ENCODE peak calls at places on chromosomes 1 and 21, in seven cellular contexts. M is CD8-positive, alpha-beta T cell; O is keratinocyte; V is right atrium auricular region; Y is tibial nerve; B is Peyer's patch; Q is IMR-90. T is an unnamed sample.
A peak's percentile ranks its signal among the peaks of the same experiment; 100 is the strongest.

GRCh38 chr1:29849038-29849750 is 612.9 kb downstream of the PTPRU start:
- DNase-seq in M (peak; percentile 54), O (peak; percentile 9), V (no peak), Y (no peak), B (peak; percentile 55), Q (peak; percentile 17), T (peak; percentile 36)

GRCh38 chr1:109611308-109611950 is 8.0 kb downstream of the GNAT2 start:
- DNase-seq in M (no peak), O (no peak), V (no peak), Y (no peak), B (no peak), Q (no peak), T (no peak)

GRCh38 chr1:169483500-169483966 is 2.2 kb downstream of the SLC19A2 start:
- DNase-seq in M (no peak), O (no peak), V (peak; percentile 73), Y (no peak), B (peak; percentile 52), Q (peak; percentile 79), T (peak; percentile 43)

GRCh38 chr1:27138368-27138767 is 16.6 kb downstream of the SLC9A1 start:
- DNase-seq in M (no peak), O (no peak), V (no peak), Y (no peak), B (no peak), Q (no peak), T (no peak)

GRCh38 chr1:46642091-46642680 is 25.6 kb upstream of the MOB3C start:
- DNase-seq in M (no peak), O (no peak), V (no peak), Y (no peak), B (no peak), Q (no peak), T (no peak)

GRCh38 chr1:8540266-8540926 is 222.5 kb downstream of the SLC45A1 start:
- DNase-seq in M (no peak), O (no peak), V (no peak), Y (no peak), B (no peak), Q (peak; percentile 87), T (peak; percentile 52)

GRCh38 chr1:12168451-12169160 is 1.8 kb downstream of the TNFRSF1B start:
- DNase-seq in M (no peak), O (no peak), V (no peak), Y (no peak), B (no peak), Q (no peak), T (no peak)

GRCh38 chr1:232628335-232629214 is 1.4 kb downstream of the SIPA1L2 start:
- DNase-seq in M (no peak), O (no peak), V (no peak), Y (no peak), B (no peak), Q (peak; percentile 52), T (peak; percentile 37)

GRCh38 chr1:201552941-201553341 is 14.0 kb downstream of the NAV1 start:
- DNase-seq in M (no peak), O (no peak), V (no peak), Y (no peak), B (peak; percentile 39), Q (peak; percentile 76), T (no peak)

GRCh38 chr1:97050501-97050900 is 328.9 kb downstream of the PTBP2 start:
- DNase-seq in M (no peak), O (no peak), V (no peak), Y (no peak), B (no peak), Q (peak; percentile 59), T (peak; percentile 76)

GRCh38 chr21:37904879-37905278 is 11.4 kb downstream of the KCNJ6 start:
- DNase-seq in M (no peak), O (no peak), V (no peak), Y (no peak), B (no peak), Q (no peak), T (no peak)

GRCh38 chr1:235495030-235495429 is 9.2 kb downstream of the B3GALNT2 start:
- DNase-seq in M (no peak), O (no peak), V (no peak), Y (no peak), B (no peak), Q (no peak), T (no peak)

GRCh38 chr1:150093805-150094204 is 26.2 kb downstream of the VPS45 start:
- DNase-seq in M (no peak), O (no peak), V (no peak), Y (no peak), B (no peak), Q (no peak), T (no peak)

GRCh38 chr1:206050655-206051235 is 2.2 kb upstream of the RHEX start:
- DNase-seq in M (no peak), O (peak; percentile 30), V (no peak), Y (no peak), B (peak; percentile 89), Q (peak; percentile 2), T (no peak)

GRCh38 chr1:41913025-41913424 is 5.7 kb downstream of the HIVEP3 start:
- DNase-seq in M (no peak), O (no peak), V (no peak), Y (no peak), B (no peak), Q (no peak), T (no peak)

GRCh38 chr1:234309598-234310459 is 63.4 kb upstream of the COA6 start:
- DNase-seq in M (peak; percentile 74), O (peak; percentile 21), V (no peak), Y (no peak), B (peak; percentile 84), Q (peak; percentile 46), T (peak; percentile 63)

GRCh38 chr21:32253215-32253641 is 25.6 kb downstream of the MIS18A start:
- DNase-seq in M (no peak), O (no peak), V (peak; percentile 60), Y (no peak), B (no peak), Q (peak; percentile 65), T (peak; percentile 34)

GRCh38 chr21:22791986-22792560 is 1793.9 kb downstream of the NCAM2 start:
- DNase-seq in M (no peak), O (no peak), V (no peak), Y (no peak), B (no peak), Q (peak; percentile 38), T (peak; percentile 62)

GRCh38 chr1:86515597-86515996 is 31.3 kb upstream of the CLCA4 start:
- DNase-seq in M (no peak), O (no peak), V (no peak), Y (no peak), B (peak; percentile 64), Q (no peak), T (peak; percentile 33)

DNA sequence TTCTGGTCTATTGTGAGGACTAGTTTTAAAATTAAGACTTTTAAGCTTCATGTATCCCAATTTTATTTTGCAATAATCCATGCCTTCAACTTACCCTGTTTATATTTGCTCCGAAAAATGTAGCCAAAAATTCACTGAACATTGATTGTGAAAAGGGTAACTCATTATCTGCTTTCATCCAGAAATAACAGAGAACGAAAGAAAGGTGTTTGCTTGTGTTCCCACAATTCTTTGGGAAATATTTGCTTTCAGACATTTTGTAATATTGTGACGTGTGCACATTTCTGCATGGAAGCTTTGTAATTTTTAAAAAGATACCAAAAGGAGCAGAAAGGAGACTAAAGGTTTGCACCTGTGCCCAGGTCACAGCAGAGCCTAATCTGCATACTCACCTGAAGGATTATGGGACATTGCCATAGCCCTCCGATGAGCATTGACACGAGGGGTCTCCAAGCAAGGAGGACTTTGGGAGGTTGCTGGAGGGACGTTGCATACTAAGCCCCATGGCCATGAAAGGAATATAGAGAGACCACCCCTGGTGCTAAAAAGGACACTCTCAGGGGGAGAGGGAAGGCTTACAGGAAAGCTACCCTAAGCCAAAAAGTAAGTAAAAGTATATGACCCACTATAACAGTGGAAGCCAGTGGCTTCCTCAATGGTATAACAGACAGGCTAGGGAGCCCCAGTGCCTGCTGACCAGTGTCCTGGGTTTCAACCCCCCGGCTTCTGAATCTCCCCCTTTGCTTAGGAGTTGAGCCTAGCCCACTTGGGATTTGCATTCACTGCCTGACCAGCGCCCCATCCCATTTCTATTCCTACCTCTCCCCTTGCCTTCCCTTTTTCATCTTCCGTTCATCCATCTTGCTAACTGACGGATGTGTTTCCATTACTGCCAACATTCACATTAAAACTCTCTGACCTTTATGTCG is 148.6 kb upstream of the ZC3H12A start:
- DNase-seq in M (no peak), O (no peak), V (no peak), Y (no peak), B (no peak), Q (no peak), T (no peak)
- H3K4me1 ChIP-seq in M (no peaks in the 10 kb centered on the region), O (no peaks in the 10 kb centered on the region), V (no peaks in the 10 kb centered on the region), Y (peaks cover 13% of the 10 kb centered on the region), B (no peaks in the 10 kb centered on the region), Q (no peaks in the 10 kb centered on the region), T (no peaks in the 10 kb centered on the region)

DNA sequence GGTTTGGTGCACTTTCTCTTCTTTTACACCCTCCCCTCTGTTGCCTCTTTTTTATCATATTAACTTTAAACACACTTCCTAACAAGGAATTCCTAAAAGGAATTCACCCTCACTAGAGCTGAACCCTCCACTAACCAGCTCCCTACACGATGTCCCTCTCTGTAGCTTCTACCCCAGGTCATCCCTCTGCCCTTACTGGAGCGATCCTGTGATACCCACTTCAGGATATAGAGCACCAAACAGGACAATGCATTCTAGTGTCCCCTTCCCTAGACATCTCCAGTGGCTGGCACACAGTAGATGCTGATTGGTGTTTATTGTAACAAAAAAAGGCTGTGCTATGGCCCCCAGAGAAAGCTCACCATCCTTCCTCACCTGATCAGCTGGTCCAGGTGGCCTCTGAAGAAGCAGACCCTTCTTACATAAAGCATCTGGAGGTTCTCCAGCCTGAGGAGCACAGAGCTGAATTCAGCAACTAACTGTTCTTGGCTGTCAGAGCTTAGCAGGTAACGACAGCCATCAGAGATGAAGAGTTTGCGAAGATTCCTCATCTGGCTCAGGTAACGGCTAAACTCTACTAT is 1.4 kb downstream of the PRAMEF18 start:
- DNase-seq in M (peak; percentile 44), O (no peak), V (peak; percentile 30), Y (no peak), B (no peak), Q (no peak), T (no peak)
- H3K4me3 ChIP-seq in M (no peak overlapping the region), O (no peak overlapping the region), V (no peak overlapping the region), Y (no peak overlapping the region), B (no peak overlapping the region), Q (no peak overlapping the region), T (no peak overlapping the region)

GRCh38 chr1:64378826-64379225 is 91.1 kb upstream of the CACHD1 start:
- DNase-seq in M (no peak), O (no peak), V (no peak), Y (no peak), B (no peak), Q (no peak), T (no peak)
- TF ChIP-seq CTCF in M (no peak), O (no peak), V (peak; percentile 38), Y (no peak), B (no peak), Q (peak; percentile 3), T (no peak)

GRCh38 chr1:54331091-54331772 is 75.0 kb downstream of the SSBP3 start:
- DNase-seq in M (no peak), O (no peak), V (no peak), Y (no peak), B (no peak), Q (peak; percentile 71), T (no peak)

GRCh38 chr1:54335396-54336056 is 70.7 kb downstream of the SSBP3 start:
- DNase-seq in M (no peak), O (peak; percentile 73), V (peak; percentile 88), Y (peak; percentile 54), B (peak; percentile 64), Q (peak; percentile 95), T (no peak)

GRCh38 chr1:54331843-54332688 is 74.1 kb downstream of the SSBP3 start:
- DNase-seq in M (no peak), O (no peak), V (no peak), Y (no peak), B (no peak), Q (no peak), T (no peak)

GRCh38 chr1:54334996-54335395 is 71.2 kb downstream of the SSBP3 start:
- DNase-seq in M (no peak), O (no peak), V (no peak), Y (no peak), B (no peak), Q (peak; percentile 85), T (no peak)

GRCh38 chr1:54332781-54333585 is 73.2 kb downstream of the SSBP3 start:
- DNase-seq in M (no peak), O (no peak), V (no peak), Y (no peak), B (no peak), Q (no peak), T (no peak)
- H3K4me1 ChIP-seq in M (peaks cover 32% of the 10 kb centered on the region), O (peaks cover 37% of the 10 kb centered on the region), V (peaks cover 88% of the 10 kb centered on the region), Y (peaks cover 93% of the 10 kb centered on the region), B (peaks cover 11% of the 10 kb centered on the region), Q (peaks cover 55% of the 10 kb centered on the region), T (peaks cover 64% of the 10 kb centered on the region)